ENCODE peak calls at places on chromosomes 16 and 17, in seven cellular contexts. O is fibroblast of lung, B is mucosa of descending colon, U is MM.1S, W is esophagus muscularis mucosa, Q is fibroblast of mammary gland, C is A549. J is an unnamed sample.

GRCh38 chr17:80365001-80365965 is 49.7 kb upstream of the ENDOV start:
- DNase-seq in Q (no peak), W (no peak), B (no peak), C (no peak), U (no peak), O (no peak), J (no peak)

GRCh38 chr16:74760007-74760767 is 14.4 kb downstream of the FA2H start:
- DNase-seq in O (peak; percentile 23), U (no peak), Q (peak; percentile 38), W (no peak), C (peak; percentile 84), B (no peak), J (no peak)

GRCh38 chr17:73907601-73907910 is 263.3 kb upstream of the SDK2 start:
- DNase-seq in C (no peak), O (no peak), W (peak; percentile 81), U (no peak), B (no peak), Q (no peak), J (no peak)

GRCh38 chr16:9949396-9949795 is 232.8 kb downstream of the GRIN2A start:
- DNase-seq in C (no peak), Q (no peak), U (no peak), O (no peak), B (no peak), W (no peak), J (no peak)

GRCh38 chr17:31434404-31435050 is 43.1 kb downstream of the RAB11FIP4 start:
- DNase-seq in Q (no peak), U (no peak), B (peak; percentile 12), W (no peak), O (no peak), C (no peak), J (no peak)

GRCh38 chr16:87382023-87382785 is 1.4 kb downstream of the FBXO31 start:
- DNase-seq in C (no peak), U (no peak), W (no peak), B (no peak), O (no peak), Q (no peak), J (no peak)

GRCh38 chr17:77254961-77255741 is 114.4 kb downstream of the SEC14L1 start:
- DNase-seq in U (no peak), W (no peak), Q (peak; percentile 62), O (peak; percentile 82), C (peak; percentile 93), B (no peak), J (no peak)

GRCh38 chr17:30021708-30022317 is 80.4 kb downstream of the EFCAB5 start:
- DNase-seq in U (peak; percentile 62), O (peak; percentile 41), Q (peak; percentile 61), C (peak; percentile 70), B (no peak), W (no peak), J (no peak)

GRCh38 chr17:19664136-19664820 is 15.7 kb downstream of the ALDH3A2 start:
- DNase-seq in B (no peak), C (no peak), U (no peak), O (no peak), Q (no peak), W (peak; percentile 24), J (no peak)

GRCh38 chr16:67163164-67163902 is 1.2 kb upstream of the HSF4 start:
- DNase-seq in C (no peak), U (no peak), Q (no peak), W (no peak), B (peak; percentile 70), O (peak; percentile 49), J (no peak)

GRCh38 chr16:56481468-56482112 is 30.2 kb downstream of the OGFOD1 start:
- DNase-seq in C (no peak), W (no peak), B (no peak), U (no peak), O (peak; percentile 37), Q (peak; percentile 55), J (no peak)

GRCh38 chr16:7431723-7432122 is 99.1 kb downstream of the RBFOX1 start:
- DNase-seq in B (no peak), O (no peak), C (no peak), U (no peak), Q (no peak), W (no peak), J (no peak)

GRCh38 chr16:10256855-10257641 is 74.8 kb upstream of the GRIN2A start:
- DNase-seq in U (peak; percentile 38), B (no peak), Q (peak; percentile 20), O (peak; percentile 5), C (peak; percentile 56), W (no peak), J (peak; percentile 46)

GRCh38 chr16:85448557-85449194 is 164.4 kb upstream of the GSE1 start:
- DNase-seq in W (no peak), Q (peak; percentile 31), B (peak; percentile 88), C (no peak), O (no peak), U (peak; percentile 74), J (peak; percentile 71)

GRCh38 chr17:7211512-7212277 is 7.9 kb downstream of the DLG4 start:
- DNase-seq in U (no peak), O (no peak), C (no peak), W (no peak), B (peak; percentile 44), Q (no peak), J (no peak)

GRCh38 chr16:87564524-87564778 is 37.9 kb upstream of the JPH3 start:
- DNase-seq in W (no peak), U (no peak), Q (no peak), B (no peak), C (no peak), O (no peak), J (no peak)

GRCh38 chr17:66964930-66965800 is 658 bp downstream of the CACNG4 start:
- DNase-seq in B (no peak), W (no peak), Q (no peak), U (no peak), C (peak; percentile 81), O (no peak), J (no peak)

GRCh38 chr17:10292057-10292931 is 80.5 kb downstream of the MYH13 start:
- DNase-seq in W (no peak), Q (peak; percentile 81), C (no peak), B (no peak), U (no peak), O (peak; percentile 1), J (no peak)

GRCh38 chr17:77474292-77474988 is 333.7 kb downstream of the SEC14L1 start:
- DNase-seq in W (no peak), C (no peak), U (peak; percentile 2), B (no peak), O (peak; percentile 66), Q (peak; percentile 61), J (no peak)

GRCh38 chr17:50055055-50055425 is 870 bp upstream of the ITGA3 start:
- DNase-seq in B (peak; percentile 83), O (no peak), Q (no peak), W (no peak), C (no peak), U (peak; percentile 81), J (peak; percentile 17)

GRCh38 chr16:70162041-70162451 is 11.5 kb upstream of the CLEC18C start:
- DNase-seq in O (peak; percentile 77), Q (peak; percentile 83), W (peak; percentile 90), B (no peak), U (no peak), C (peak; percentile 66), J (no peak)

GRCh38 chr16:30067584-30067916 is 2.0 kb downstream of the ALDOA start:
- DNase-seq in O (no peak), C (no peak), Q (no peak), W (no peak), U (no peak), B (no peak), J (no peak)

GRCh38 chr16:83200005-83200779 is 573.4 kb downstream of the CDH13 start:
- DNase-seq in Q (peak; percentile 46), B (no peak), C (no peak), O (peak; percentile 29), W (no peak), U (no peak), J (no peak)

GRCh38 chr17:21400816-21401593 is 24.8 kb downstream of the KCNJ12 start:
- DNase-seq in B (no peak), O (no peak), Q (no peak), U (no peak), C (no peak), W (no peak), J (no peak)

GRCh38 chr16:17998550-17998949 is 338.0 kb downstream of the NPIPA8 start:
- DNase-seq in B (no peak), W (no peak), O (no peak), U (no peak), C (no peak), Q (no peak), J (no peak)
- TF ChIP-seq CTCF in B (no peak), W (no peak), O (no peak), U (no peak), C (no peak), Q (no peak), J (no peak)

GRCh38 chr16:11386791-11387546 is 41.7 kb downstream of the RMI2 start:
- DNase-seq in W (no peak), O (no peak), U (no peak), C (peak; percentile 60), Q (no peak), B (no peak), J (no peak)
- TF ChIP-seq CTCF in W (no peak), O (peak; percentile 63), U (peak; percentile 19), C (peak; percentile 45), Q (peak; percentile 36), B (no peak), J (no peak)

DNA sequence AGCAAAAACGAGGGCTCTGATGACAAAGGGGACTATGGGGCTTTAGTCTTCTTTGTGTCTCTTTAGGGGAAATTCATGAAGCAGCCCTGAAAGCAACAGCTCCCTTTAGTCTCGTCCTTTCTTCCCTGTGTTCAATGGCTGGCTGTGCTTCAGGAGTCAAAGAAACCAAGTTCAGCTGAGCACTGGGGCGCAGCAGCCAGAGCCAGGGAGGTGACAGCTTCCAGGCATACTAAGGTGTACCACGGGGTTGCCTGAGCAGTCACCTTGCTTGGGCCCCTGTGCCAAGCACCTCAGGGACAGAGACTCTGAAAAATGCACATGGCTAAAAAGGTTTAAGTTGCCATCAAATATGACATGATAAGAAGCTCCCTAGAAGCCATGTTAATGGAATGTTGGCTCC is 14.8 kb upstream of the SREBF1 start:
- DNase-seq in O (no peak), C (no peak), W (no peak), U (no peak), Q (no peak), B (no peak), J (no peak)
- TF ChIP-seq CTCF in O (no peak), C (no peak), W (no peak), U (no peak), Q (no peak), B (no peak), J (no peak)

DNA sequence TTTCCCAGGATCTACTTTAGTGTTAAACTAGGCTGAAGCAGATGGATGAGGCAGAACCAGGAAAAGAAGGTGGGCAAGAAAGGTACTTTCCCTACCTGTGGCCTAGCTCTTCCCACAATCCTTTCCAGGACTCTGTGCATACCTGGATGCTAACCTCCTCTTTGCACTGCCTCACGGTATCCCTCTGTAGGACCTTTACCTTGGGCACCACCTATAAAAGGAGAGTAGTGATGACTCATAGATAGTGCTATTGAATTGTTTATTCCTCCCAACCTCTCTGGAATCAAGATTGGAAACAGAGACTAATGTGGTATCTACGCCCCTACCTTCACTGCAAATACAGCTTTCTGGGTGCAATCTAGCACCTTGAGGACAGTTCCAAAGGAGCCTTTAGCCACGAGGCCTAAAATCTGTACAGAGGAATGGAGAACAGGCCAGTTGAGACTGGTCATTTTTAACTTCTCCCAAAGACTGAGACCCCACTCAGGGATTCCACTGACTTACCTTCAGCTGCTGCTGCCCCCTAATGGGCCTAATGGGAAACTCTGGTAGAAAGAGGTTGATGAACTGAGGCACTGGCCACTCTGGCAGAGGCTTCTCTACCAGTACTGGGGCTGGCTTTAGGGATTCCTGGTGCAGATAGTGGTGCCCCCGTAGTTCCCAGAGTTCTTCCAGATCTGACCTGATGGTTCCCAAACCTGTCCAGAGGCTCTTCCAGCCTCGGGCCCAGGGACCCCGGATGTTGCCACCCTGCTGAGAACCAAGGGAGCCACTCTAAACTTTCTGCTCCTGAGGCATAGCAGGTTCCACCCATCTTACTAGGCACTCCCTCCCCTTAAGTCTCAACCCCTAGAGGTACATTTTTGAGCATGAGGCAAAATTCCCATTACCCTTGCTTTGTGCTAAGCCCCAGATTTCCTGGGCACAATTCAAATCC is 781 bp downstream of the RSKR start:
- DNase-seq in C (peak; percentile 56), B (no peak), U (peak; percentile 27), O (peak; percentile 23), W (no peak), Q (peak; percentile 30), J (no peak)
- TF ChIP-seq CTCF in C (peak; percentile 67), B (peak; percentile 38), U (peak; percentile 65), O (peak; percentile 83), W (peak; percentile 55), Q (peak; percentile 69), J (peak; percentile 74)

J was measured in CD8-positive, alpha-beta T cell.